ENCODE peak calls at places on chromosomes 5 and 9, in six cellular contexts. Y is Peyer's patch, T is neural progenitor cell, N is BE2C, G is astrocyte of the cerebellum, I is IMR-90. L is an unnamed sample.

GRCh38 chr9:71929223-71929622 is 17.8 kb downstream of the C9orf85 start:
- DNase-seq in Y (no peak), I (peak), N (no peak), G (no peak), T (no peak), L (peak)

GRCh38 chr5:61275841-61276240 is 56.2 kb upstream of the ZSWIM6 start:
- DNase-seq in G (no peak), I (peak), T (no peak), Y (peak), N (no peak), L (peak)

GRCh38 chr9:81266674-81267073 is 422.7 kb downstream of the TLE1 start:
- DNase-seq in I (peak), G (no peak), N (no peak), Y (no peak), T (no peak), L (peak)

GRCh38 chr5:140372971-140373487 is 13.0 kb downstream of the SLC4A9 start:
- DNase-seq in G (peak), T (peak), I (peak), N (peak), Y (peak), L (no peak)

GRCh38 chr9:127059648-127060365 is 62.6 kb downstream of the ANGPTL2 start:
- DNase-seq in N (no peak), T (no peak), I (no peak), Y (no peak), G (no peak), L (no peak)

GRCh38 chr5:112738180-112738560 is 485 bp downstream of the APC start:
- DNase-seq in I (no peak), Y (no peak), G (no peak), N (peak), T (peak), L (no peak)

GRCh38 chr9:133029994-133030316 is 842 bp upstream of the GTF3C5 start:
- DNase-seq in I (no peak), G (no peak), N (no peak), T (no peak), Y (no peak), L (no peak)

GRCh38 chr5:133259199-133259997 is 207.6 kb downstream of the HSPA4 start:
- DNase-seq in N (no peak), T (no peak), G (no peak), Y (no peak), I (no peak), L (no peak)

GRCh38 chr5:125408582-125409069 is 662.2 kb upstream of the ZNF608 start:
- DNase-seq in G (no peak), Y (peak), N (peak), T (no peak), I (peak), L (peak)

GRCh38 chr9:99011161-99011709 is 67.5 kb downstream of the COL15A1 start:
- DNase-seq in Y (no peak), I (peak), N (no peak), G (no peak), T (peak), L (no peak)

GRCh38 chr5:147208134-147208533 is 26.7 kb upstream of the STK32A start:
- DNase-seq in G (no peak), I (no peak), Y (no peak), T (no peak), N (no peak), L (no peak)

GRCh38 chr5:2761921-2762488 is 10.5 kb upstream of the IRX2 start:
- DNase-seq in N (no peak), T (no peak), G (no peak), Y (no peak), I (no peak), L (no peak)

GRCh38 chr9:101442248-101443136 is 6.9 kb upstream of the ALDOB start:
- DNase-seq in Y (no peak), G (no peak), T (no peak), I (no peak), N (no peak), L (no peak)

GRCh38 chr5:124747770-124748686 is 1.6 kb upstream of the ZNF608 start:
- DNase-seq in T (peak), I (peak), G (no peak), Y (peak), N (peak), L (no peak)

GRCh38 chr5:16727937-16728336 is 111.1 kb upstream of the RETREG1 start:
- DNase-seq in I (no peak), Y (peak), N (no peak), G (no peak), T (no peak), L (no peak)

GRCh38 chr5:103546858-103547257 is 15.7 kb downstream of the NUDT12 start:
- DNase-seq in Y (no peak), I (no peak), T (no peak), G (no peak), N (no peak), L (no peak)

GRCh38 chr5:143887302-143887638 is 75.3 kb downstream of the HMHB1 start:
- DNase-seq in T (no peak), N (peak), Y (no peak), G (peak), I (peak), L (peak)

GRCh38 chr9:100030548-100030947 is 68.3 kb downstream of the ERP44 start:
- DNase-seq in N (no peak), Y (no peak), G (no peak), I (no peak), T (no peak), L (no peak)

GRCh38 chr5:42828661-42829060 is 17.0 kb upstream of the SELENOP start:
- DNase-seq in I (no peak), T (no peak), G (no peak), Y (no peak), N (no peak), L (no peak)

GRCh38 chr5:122358382-122358990 is 46.4 kb downstream of the SNCAIP start:
- DNase-seq in T (no peak), N (no peak), I (no peak), Y (no peak), G (no peak), L (no peak)

GRCh38 chr9:96009690-96010477 is 134.4 kb downstream of the ERCC6L2 start:
- DNase-seq in T (no peak), I (no peak), G (peak), Y (peak), N (no peak), L (no peak)

GRCh38 chr5:175523292-175523691 is 44.9 kb downstream of the SFXN1 start:
- DNase-seq in I (no peak), G (no peak), N (no peak), T (no peak), Y (no peak), L (no peak)

GRCh38 chr5:112691758-112692157 is 45.9 kb upstream of the APC start:
- DNase-seq in Y (no peak), T (peak), I (peak), N (peak), G (no peak), L (no peak)

GRCh38 chr5:152560508-152561137 is 155.5 kb upstream of the NMUR2 start:
- DNase-seq in I (peak), T (peak), G (peak), Y (peak), N (peak), L (peak)

GRCh38 chr9:12230708-12231107 is 462.5 kb upstream of the TYRP1 start:
- DNase-seq in I (no peak), T (no peak), G (no peak), N (no peak), Y (no peak), L (no peak)

GRCh38 chr5:107950774-107951173 is 280.0 kb upstream of the EFNA5 start:
- DNase-seq in N (peak), I (no peak), Y (no peak), T (no peak), G (no peak), L (no peak)

GRCh38 chr5:107952450-107952849 is 281.7 kb upstream of the EFNA5 start:
- DNase-seq in N (no peak), I (no peak), Y (no peak), T (no peak), G (no peak), L (no peak)

GRCh38 chr5:107948377-107948776 is 277.6 kb upstream of the EFNA5 start:
- DNase-seq in T (no peak), I (no peak), Y (no peak), G (no peak), N (peak), L (no peak)

GRCh38 chr5:107951322-107951721 is 280.6 kb upstream of the EFNA5 start:
- DNase-seq in N (peak), Y (no peak), G (no peak), T (no peak), I (no peak), L (no peak)

DNA sequence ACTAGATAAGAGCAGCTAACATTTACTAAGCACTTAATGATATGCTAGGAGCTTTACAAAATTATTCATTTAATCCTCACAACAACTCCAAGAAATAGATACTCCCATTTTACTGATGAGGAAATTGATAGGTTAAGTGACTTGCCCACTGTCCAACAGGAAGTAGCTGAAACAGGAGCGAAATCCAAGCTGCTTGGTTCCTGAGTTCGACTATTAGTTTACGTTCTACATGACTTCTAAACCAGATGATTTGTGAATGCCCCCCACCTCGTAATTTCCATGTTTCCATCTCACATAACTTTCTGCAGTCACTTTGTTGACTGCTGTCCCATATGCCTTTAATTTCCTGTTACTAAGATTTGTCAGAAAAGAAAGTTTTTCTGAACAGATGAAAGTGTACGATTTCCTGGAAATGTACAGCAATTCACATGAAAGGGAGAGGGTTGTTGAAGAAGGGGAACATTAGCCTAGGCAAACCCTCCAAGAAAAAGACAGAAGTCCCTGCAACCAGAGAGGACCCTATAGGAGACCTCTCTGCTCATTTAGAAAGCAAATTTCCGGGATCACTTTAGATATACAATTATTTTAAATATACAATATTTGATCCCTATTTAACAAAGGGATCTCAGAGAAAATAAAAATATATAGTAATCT is 279.1 kb upstream of the EFNA5 start:
- DNase-seq in Y (no peak), G (no peak), T (no peak), N (no peak), I (no peak), L (no peak)
- H3K4me3 ChIP-seq in Y (no peak), G (no peak), T (no peak), N (no peak), I (no peak), L (no peak)

DNA sequence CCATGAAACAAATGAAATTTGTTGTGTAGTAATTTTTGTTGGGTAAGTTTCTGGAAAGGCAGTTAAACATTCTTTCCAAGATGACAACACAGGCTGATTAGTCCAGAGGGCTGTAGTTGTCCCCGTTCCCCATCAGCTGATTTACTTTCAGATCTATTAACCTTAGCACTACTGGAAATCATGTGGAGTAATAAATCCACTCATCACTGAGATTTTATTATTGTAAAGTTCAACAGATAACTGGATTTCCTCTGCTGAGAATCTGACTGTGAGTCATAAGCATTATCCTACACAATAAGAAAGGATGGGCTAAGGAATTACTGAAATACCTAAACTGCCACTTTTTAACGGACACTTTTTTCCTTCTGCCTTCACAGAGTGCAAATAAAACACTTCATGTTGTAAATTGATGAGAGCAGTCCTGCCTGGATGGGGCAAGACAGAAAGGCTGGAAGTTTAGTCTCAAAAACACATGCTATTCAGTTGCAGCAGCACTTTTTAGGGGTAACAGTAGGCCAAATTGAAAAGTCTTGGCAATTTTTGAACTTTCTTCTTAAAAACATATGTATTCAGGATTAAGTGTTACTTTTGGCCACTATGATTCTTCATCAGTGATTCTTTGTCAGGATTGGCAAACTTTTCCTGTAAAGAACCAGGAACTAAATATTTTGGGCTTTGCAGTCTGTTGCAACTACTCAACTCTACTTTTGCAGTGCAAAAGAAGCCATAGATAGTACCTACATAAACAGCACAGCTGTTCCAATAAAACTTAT is 7.1 kb downstream of the STOM start:
- DNase-seq in G (no peak), Y (peak), N (no peak), I (peak), T (no peak), L (peak)
- H3K4me3 ChIP-seq in G (no peak), Y (no peak), N (no peak), I (no peak), T (no peak), L (no peak)

GRCh38 chr9:128920381-128921058 is at the start of gene PHYHD1:
- DNase-seq in G (no peak), Y (no peak), I (peak), N (peak), T (no peak), L (peak)
- H3K4me3 ChIP-seq in G (no peak), Y (peak), I (no peak), N (no peak), T (peak), L (peak)

DNA sequence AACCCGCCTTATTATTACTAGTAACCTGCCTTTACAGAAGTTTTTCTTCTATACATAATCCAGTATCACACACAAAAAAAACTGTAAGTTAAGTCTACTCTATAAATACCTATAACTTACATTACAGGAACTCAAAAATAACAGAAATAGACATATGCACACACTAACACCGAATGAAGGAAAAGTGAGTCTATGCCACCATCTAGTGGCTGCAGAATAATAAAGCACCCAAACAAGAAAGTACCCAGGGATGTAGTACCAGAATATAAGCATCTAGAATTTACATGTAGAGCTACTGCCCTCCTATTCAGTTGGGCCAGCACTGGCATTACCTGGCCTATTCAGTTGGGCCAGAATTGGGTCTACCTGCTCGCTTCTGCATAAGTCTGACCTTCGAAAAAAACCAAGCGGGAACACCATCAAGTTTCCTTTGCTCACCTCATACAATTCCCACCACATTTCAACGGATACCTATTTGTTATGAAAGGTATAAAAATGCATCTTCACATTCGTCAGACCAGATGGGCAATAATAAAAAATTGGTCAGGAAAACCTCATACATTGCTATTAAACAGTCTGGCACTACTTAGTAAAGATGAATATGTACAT is 4.0 kb upstream of the NIPSNAP3A start:
- DNase-seq in T (peak), I (peak), Y (no peak), N (peak), G (peak), L (no peak)
- H3K4me3 ChIP-seq in T (no peak), I (no peak), Y (no peak), N (no peak), G (no peak), L (no peak)

L was measured in skeletal muscle cell.